ENCODE peak calls at places on chromosomes 13 and 19, in seven cellular contexts. One of them, this sample, is unnamed.

GRCh38 chr13:93794197-93794885 is 567.7 kb downstream of the GPC6 start:
- DNase-seq in esophagus squamous epithelium: no peak
- DNase-seq in Peyer's patch: no peak
- DNase-seq in psoas muscle: no peak
- DNase-seq in effector memory CD4-positive, alpha-beta T cell: no peak
- DNase-seq in mammary epithelial cell: no peak
- DNase-seq in upper lobe of right lung: no peak
- DNase-seq in this sample: no peak

GRCh38 chr19:18397242-18398202 is at the start of gene LRRC25:
- DNase-seq in esophagus squamous epithelium: no peak
- DNase-seq in Peyer's patch: peak; percentile 69
- DNase-seq in effector memory CD4-positive, alpha-beta T cell: no peak
- DNase-seq in upper lobe of right lung: peak; percentile 78
- DNase-seq in psoas muscle: no peak
- DNase-seq in mammary epithelial cell: no peak
- DNase-seq in this sample: peak; percentile 93

GRCh38 chr13:48532146-48532472 is 771 bp downstream of the RCBTB2 start:
- DNase-seq in Peyer's patch: no peak
- DNase-seq in upper lobe of right lung: no peak
- DNase-seq in effector memory CD4-positive, alpha-beta T cell: no peak
- DNase-seq in esophagus squamous epithelium: no peak
- DNase-seq in mammary epithelial cell: no peak
- DNase-seq in psoas muscle: no peak
- DNase-seq in this sample: no peak

GRCh38 chr13:96762876-96763275 is 231.4 kb downstream of the OXGR1 start:
- DNase-seq in esophagus squamous epithelium: no peak
- DNase-seq in psoas muscle: no peak
- DNase-seq in Peyer's patch: no peak
- DNase-seq in effector memory CD4-positive, alpha-beta T cell: no peak
- DNase-seq in upper lobe of right lung: no peak
- DNase-seq in mammary epithelial cell: peak; percentile 53
- DNase-seq in this sample: no peak

GRCh38 chr13:46804391-46804815 is 7.4 kb upstream of the ESD start:
- DNase-seq in Peyer's patch: no peak
- DNase-seq in esophagus squamous epithelium: no peak
- DNase-seq in upper lobe of right lung: no peak
- DNase-seq in psoas muscle: no peak
- DNase-seq in effector memory CD4-positive, alpha-beta T cell: no peak
- DNase-seq in mammary epithelial cell: peak; percentile 97
- DNase-seq in this sample: no peak

GRCh38 chr13:40031031-40031430 is 375.6 kb downstream of the COG6 start:
- DNase-seq in upper lobe of right lung: no peak
- DNase-seq in esophagus squamous epithelium: no peak
- DNase-seq in psoas muscle: no peak
- DNase-seq in mammary epithelial cell: peak; percentile 35
- DNase-seq in effector memory CD4-positive, alpha-beta T cell: no peak
- DNase-seq in Peyer's patch: no peak
- DNase-seq in this sample: no peak

GRCh38 chr19:16338470-16339360 is 14.1 kb downstream of the KLF2 start:
- DNase-seq in upper lobe of right lung: peak; percentile 76
- DNase-seq in Peyer's patch: peak; percentile 71
- DNase-seq in esophagus squamous epithelium: no peak
- DNase-seq in mammary epithelial cell: peak; percentile 72
- DNase-seq in psoas muscle: peak; percentile 51
- DNase-seq in effector memory CD4-positive, alpha-beta T cell: peak; percentile 28
- DNase-seq in this sample: peak; percentile 88

GRCh38 chr19:16385296-16385695 is 60.7 kb downstream of the KLF2 start:
- DNase-seq in esophagus squamous epithelium: no peak
- DNase-seq in effector memory CD4-positive, alpha-beta T cell: no peak
- DNase-seq in psoas muscle: no peak
- DNase-seq in Peyer's patch: no peak
- DNase-seq in mammary epithelial cell: no peak
- DNase-seq in upper lobe of right lung: no peak
- DNase-seq in this sample: peak; percentile 60

GRCh38 chr13:60431108-60431700 is 34.2 kb downstream of the TDRD3 start:
- DNase-seq in psoas muscle: no peak
- DNase-seq in mammary epithelial cell: peak; percentile 46
- DNase-seq in effector memory CD4-positive, alpha-beta T cell: no peak
- DNase-seq in esophagus squamous epithelium: no peak
- DNase-seq in upper lobe of right lung: no peak
- DNase-seq in Peyer's patch: no peak
- DNase-seq in this sample: no peak

GRCh38 chr13:97422118-97423054 is 11.6 kb upstream of the RAP2A start:
- DNase-seq in esophagus squamous epithelium: no peak
- DNase-seq in Peyer's patch: no peak
- DNase-seq in psoas muscle: no peak
- DNase-seq in mammary epithelial cell: no peak
- DNase-seq in upper lobe of right lung: no peak
- DNase-seq in effector memory CD4-positive, alpha-beta T cell: no peak
- DNase-seq in this sample: no peak

GRCh38 chr13:23622991-23623390 is 52.8 kb downstream of the TNFRSF19 start:
- DNase-seq in Peyer's patch: no peak
- DNase-seq in mammary epithelial cell: peak; percentile 30
- DNase-seq in effector memory CD4-positive, alpha-beta T cell: no peak
- DNase-seq in upper lobe of right lung: no peak
- DNase-seq in psoas muscle: no peak
- DNase-seq in esophagus squamous epithelium: no peak
- DNase-seq in this sample: no peak

GRCh38 chr19:16118489-16119033 is 6.9 kb downstream of the RAB8A start:
- DNase-seq in Peyer's patch: peak; percentile 85
- DNase-seq in psoas muscle: no peak
- DNase-seq in esophagus squamous epithelium: peak; percentile 35
- DNase-seq in effector memory CD4-positive, alpha-beta T cell: no peak
- DNase-seq in upper lobe of right lung: peak; percentile 72
- DNase-seq in mammary epithelial cell: no peak
- DNase-seq in this sample: peak; percentile 90

GRCh38 chr19:9070066-9070465 is 16.8 kb upstream of the OR1M1 start:
- DNase-seq in esophagus squamous epithelium: no peak
- DNase-seq in Peyer's patch: no peak
- DNase-seq in effector memory CD4-positive, alpha-beta T cell: no peak
- DNase-seq in upper lobe of right lung: no peak
- DNase-seq in mammary epithelial cell: no peak
- DNase-seq in psoas muscle: no peak
- DNase-seq in this sample: no peak

GRCh38 chr19:18251587-18252369 is 22.5 kb downstream of the IQCN start:
- DNase-seq in Peyer's patch: peak; percentile 71
- DNase-seq in esophagus squamous epithelium: no peak
- DNase-seq in upper lobe of right lung: peak; percentile 78
- DNase-seq in mammary epithelial cell: peak; percentile 57
- DNase-seq in psoas muscle: peak; percentile 74
- DNase-seq in effector memory CD4-positive, alpha-beta T cell: peak; percentile 58
- DNase-seq in this sample: peak; percentile 90

GRCh38 chr13:78657699-78658629 is 991 bp downstream of the OBI1 start:
- DNase-seq in upper lobe of right lung: no peak
- DNase-seq in mammary epithelial cell: peak; percentile 0
- DNase-seq in esophagus squamous epithelium: no peak
- DNase-seq in effector memory CD4-positive, alpha-beta T cell: no peak
- DNase-seq in psoas muscle: no peak
- DNase-seq in Peyer's patch: no peak
- DNase-seq in this sample: no peak

GRCh38 chr13:25783480-25784081 is 268.2 kb downstream of the SHISA2 start:
- DNase-seq in effector memory CD4-positive, alpha-beta T cell: no peak
- DNase-seq in esophagus squamous epithelium: no peak
- DNase-seq in upper lobe of right lung: no peak
- DNase-seq in Peyer's patch: no peak
- DNase-seq in mammary epithelial cell: no peak
- DNase-seq in psoas muscle: no peak
- DNase-seq in this sample: no peak

GRCh38 chr13:24083722-24084421 is 76.6 kb upstream of the SPATA13 start:
- DNase-seq in Peyer's patch: no peak
- DNase-seq in esophagus squamous epithelium: no peak
- DNase-seq in mammary epithelial cell: no peak
- DNase-seq in effector memory CD4-positive, alpha-beta T cell: no peak
- DNase-seq in psoas muscle: no peak
- DNase-seq in upper lobe of right lung: no peak
- DNase-seq in this sample: no peak

GRCh38 chr13:44274838-44275237 is 98.8 kb upstream of the SERP2 start:
- DNase-seq in psoas muscle: no peak
- DNase-seq in Peyer's patch: no peak
- DNase-seq in upper lobe of right lung: no peak
- DNase-seq in esophagus squamous epithelium: no peak
- DNase-seq in effector memory CD4-positive, alpha-beta T cell: no peak
- DNase-seq in mammary epithelial cell: no peak
- DNase-seq in this sample: no peak
- H3K4me1 ChIP-seq in psoas muscle: peaks cover 38% of the 10 kb centered on the region
- H3K4me1 ChIP-seq in Peyer's patch: peaks cover 12% of the 10 kb centered on the region
- H3K4me1 ChIP-seq in upper lobe of right lung: peaks cover 36% of the 10 kb centered on the region
- H3K4me1 ChIP-seq in esophagus squamous epithelium: peaks cover 4% of the 10 kb centered on the region
- H3K4me1 ChIP-seq in effector memory CD4-positive, alpha-beta T cell: peaks cover 10% of the 10 kb centered on the region
- H3K4me1 ChIP-seq in mammary epithelial cell: no peaks in the 10 kb centered on the region
- H3K4me1 ChIP-seq in this sample: peaks cover 24% of the 10 kb centered on the region

DNA sequence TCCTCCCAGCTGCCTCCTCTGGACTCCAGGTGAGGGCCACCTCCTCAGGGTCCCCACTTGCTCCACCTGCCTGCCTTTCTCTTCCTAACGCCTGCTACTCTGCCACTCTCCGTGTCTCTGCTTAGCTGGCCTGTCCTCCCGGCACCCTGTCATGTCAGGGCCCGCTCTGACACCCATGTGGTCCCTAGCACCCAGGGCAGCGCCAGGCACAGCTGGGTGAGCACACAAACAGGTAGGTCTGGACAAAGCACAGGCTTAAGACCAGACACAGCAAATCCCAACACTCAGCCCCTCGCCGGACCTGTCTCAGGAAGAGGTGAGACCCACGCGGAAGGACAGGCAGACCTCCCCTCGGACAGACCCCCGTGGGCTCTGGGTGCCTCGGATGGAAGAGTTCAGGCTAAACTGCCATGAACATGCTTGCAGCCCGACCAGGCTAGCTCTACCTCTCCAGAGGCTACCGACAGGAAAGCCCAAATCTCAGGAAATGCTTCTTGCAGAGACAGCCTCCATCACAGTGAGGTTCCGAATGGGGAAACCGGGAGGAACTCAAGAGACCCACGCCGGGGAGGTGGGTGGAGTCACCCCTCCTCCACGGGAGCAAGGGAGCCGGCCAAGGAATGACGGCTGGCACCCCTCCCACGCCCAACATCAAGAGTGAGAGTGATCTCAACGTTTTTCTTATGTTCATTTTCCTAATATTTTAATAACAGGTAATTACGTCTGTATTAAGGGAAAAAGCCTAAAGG is 12.5 kb downstream of the ZNF787 start:
- DNase-seq in esophagus squamous epithelium: no peak
- DNase-seq in psoas muscle: peak; percentile 47
- DNase-seq in upper lobe of right lung: peak; percentile 82
- DNase-seq in effector memory CD4-positive, alpha-beta T cell: no peak
- DNase-seq in mammary epithelial cell: no peak
- DNase-seq in Peyer's patch: no peak
- DNase-seq in this sample: no peak
- H3K4me1 ChIP-seq in esophagus squamous epithelium: peaks cover 62% of the 10 kb centered on the region
- H3K4me1 ChIP-seq in psoas muscle: peaks cover 65% of the 10 kb centered on the region
- H3K4me1 ChIP-seq in upper lobe of right lung: peaks cover 77% of the 10 kb centered on the region
- H3K4me1 ChIP-seq in effector memory CD4-positive, alpha-beta T cell: peaks cover 10% of the 10 kb centered on the region
- H3K4me1 ChIP-seq in mammary epithelial cell: peaks cover 31% of the 10 kb centered on the region
- H3K4me1 ChIP-seq in Peyer's patch: peaks cover 45% of the 10 kb centered on the region
- H3K4me1 ChIP-seq in this sample: peaks cover 77% of the 10 kb centered on the region

GRCh38 chr19:40974633-40975037 is 16.4 kb upstream of the CYP2B6 start:
- DNase-seq in psoas muscle: peak; percentile 40
- DNase-seq in effector memory CD4-positive, alpha-beta T cell: peak; percentile 50
- DNase-seq in Peyer's patch: peak; percentile 73
- DNase-seq in mammary epithelial cell: peak; percentile 35
- DNase-seq in esophagus squamous epithelium: no peak
- DNase-seq in upper lobe of right lung: peak; percentile 72
- DNase-seq in this sample: peak; percentile 85
- H3K4me1 ChIP-seq in psoas muscle: no peaks in the 10 kb centered on the region
- H3K4me1 ChIP-seq in effector memory CD4-positive, alpha-beta T cell: peaks cover 13% of the 10 kb centered on the region
- H3K4me1 ChIP-seq in Peyer's patch: no peaks in the 10 kb centered on the region
- H3K4me1 ChIP-seq in mammary epithelial cell: no peaks in the 10 kb centered on the region
- H3K4me1 ChIP-seq in esophagus squamous epithelium: no peaks in the 10 kb centered on the region
- H3K4me1 ChIP-seq in upper lobe of right lung: no peaks in the 10 kb centered on the region
- H3K4me1 ChIP-seq in this sample: peaks cover 2% of the 10 kb centered on the region

GRCh38 chr13:106527806-106528205 is 7.7 kb downstream of the EFNB2 start:
- DNase-seq in Peyer's patch: no peak
- DNase-seq in esophagus squamous epithelium: no peak
- DNase-seq in effector memory CD4-positive, alpha-beta T cell: no peak
- DNase-seq in mammary epithelial cell: no peak
- DNase-seq in upper lobe of right lung: no peak
- DNase-seq in psoas muscle: no peak
- DNase-seq in this sample: no peak
- H3K4me1 ChIP-seq in Peyer's patch: peaks cover 3% of the 10 kb centered on the region
- H3K4me1 ChIP-seq in esophagus squamous epithelium: peaks cover 18% of the 10 kb centered on the region
- H3K4me1 ChIP-seq in effector memory CD4-positive, alpha-beta T cell: peaks cover 2% of the 10 kb centered on the region
- H3K4me1 ChIP-seq in mammary epithelial cell: peaks cover 26% of the 10 kb centered on the region
- H3K4me1 ChIP-seq in upper lobe of right lung: peaks cover 7% of the 10 kb centered on the region
- H3K4me1 ChIP-seq in psoas muscle: peaks cover 3% of the 10 kb centered on the region
- H3K4me1 ChIP-seq in this sample: peaks cover under 1% of the 10 kb centered on the region

GRCh38 chr19:38658462-38659306 is 11.2 kb downstream of the ACTN4 start:
- DNase-seq in effector memory CD4-positive, alpha-beta T cell: no peak
- DNase-seq in mammary epithelial cell: peak; percentile 99
- DNase-seq in esophagus squamous epithelium: no peak
- DNase-seq in upper lobe of right lung: no peak
- DNase-seq in psoas muscle: no peak
- DNase-seq in Peyer's patch: no peak
- DNase-seq in this sample: no peak
- H3K4me1 ChIP-seq in effector memory CD4-positive, alpha-beta T cell: peaks cover 42% of the 10 kb centered on the region
- H3K4me1 ChIP-seq in mammary epithelial cell: peaks cover 93% of the 10 kb centered on the region
- H3K4me1 ChIP-seq in esophagus squamous epithelium: peaks cover 80% of the 10 kb centered on the region
- H3K4me1 ChIP-seq in upper lobe of right lung: peaks cover 100% of the 10 kb centered on the region
- H3K4me1 ChIP-seq in psoas muscle: peaks cover 95% of the 10 kb centered on the region
- H3K4me1 ChIP-seq in Peyer's patch: peaks cover 35% of the 10 kb centered on the region
- H3K4me1 ChIP-seq in this sample: peaks cover 95% of the 10 kb centered on the region

DNA sequence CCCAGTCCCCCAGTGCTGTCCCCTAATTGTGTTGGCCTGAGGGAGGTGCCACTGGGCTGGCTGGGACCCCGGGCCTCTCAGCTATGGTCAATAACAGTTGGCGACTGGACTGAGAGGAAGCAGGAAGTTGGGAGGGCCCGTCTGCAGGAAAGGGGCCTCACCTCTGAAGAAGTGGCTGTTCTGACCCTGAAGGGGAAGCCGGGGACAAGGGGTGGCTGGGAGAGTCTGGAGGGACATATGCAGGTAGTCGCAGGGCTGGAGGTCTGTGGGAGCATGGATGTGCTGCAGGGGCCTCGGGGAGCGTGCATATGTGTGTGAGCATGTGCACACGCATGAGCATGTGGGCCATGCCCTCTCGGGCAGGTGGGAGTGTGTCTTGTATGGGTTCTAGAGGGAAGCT is 5.9 kb downstream of the PKN1 start:
- DNase-seq in Peyer's patch: no peak
- DNase-seq in mammary epithelial cell: no peak
- DNase-seq in psoas muscle: no peak
- DNase-seq in upper lobe of right lung: no peak
- DNase-seq in esophagus squamous epithelium: no peak
- DNase-seq in effector memory CD4-positive, alpha-beta T cell: no peak
- DNase-seq in this sample: peak; percentile 77
- H3K4me1 ChIP-seq in Peyer's patch: peaks cover 23% of the 10 kb centered on the region
- H3K4me1 ChIP-seq in mammary epithelial cell: peaks cover 12% of the 10 kb centered on the region
- H3K4me1 ChIP-seq in psoas muscle: peaks cover 18% of the 10 kb centered on the region
- H3K4me1 ChIP-seq in upper lobe of right lung: peaks cover 49% of the 10 kb centered on the region
- H3K4me1 ChIP-seq in esophagus squamous epithelium: peaks cover 20% of the 10 kb centered on the region
- H3K4me1 ChIP-seq in effector memory CD4-positive, alpha-beta T cell: peaks cover 31% of the 10 kb centered on the region
- H3K4me1 ChIP-seq in this sample: peaks cover 72% of the 10 kb centered on the region

GRCh38 chr19:51365211-51366049 is 758 bp downstream of the ETFB start:
- DNase-seq in Peyer's patch: no peak
- DNase-seq in esophagus squamous epithelium: no peak
- DNase-seq in upper lobe of right lung: no peak
- DNase-seq in psoas muscle: peak; percentile 39
- DNase-seq in effector memory CD4-positive, alpha-beta T cell: no peak
- DNase-seq in mammary epithelial cell: peak; percentile 24
- DNase-seq in this sample: no peak
- H3K4me1 ChIP-seq in Peyer's patch: peaks cover 7% of the 10 kb centered on the region
- H3K4me1 ChIP-seq in esophagus squamous epithelium: peaks cover 41% of the 10 kb centered on the region
- H3K4me1 ChIP-seq in upper lobe of right lung: peaks cover 16% of the 10 kb centered on the region
- H3K4me1 ChIP-seq in psoas muscle: peaks cover 18% of the 10 kb centered on the region
- H3K4me1 ChIP-seq in effector memory CD4-positive, alpha-beta T cell: peaks cover 26% of the 10 kb centered on the region
- H3K4me1 ChIP-seq in mammary epithelial cell: peaks cover 19% of the 10 kb centered on the region
- H3K4me1 ChIP-seq in this sample: peaks cover 49% of the 10 kb centered on the region

This sample was measured in spleen.